ENCODE peak calls at places on chromosomes 16 and 17, in four cellular contexts. P, N, L and H are unnamed samples.
A peak's percentile ranks its signal among the peaks of the same experiment; 100 is the strongest.

GRCh38 chr16:48542020-48542473 is 67.9 kb downstream of the N4BP1 start:
- DNase-seq in P (peak; percentile 60), N (no peak), L (peak; percentile 37), H (no peak)

GRCh38 chr17:8119575-8120519 is 1.5 kb upstream of the ALOXE3 start:
- DNase-seq in N (peak; percentile 74), L (peak; percentile 80), P (peak; percentile 89), H (peak; percentile 87)

GRCh38 chr16:88616320-88616719 is 22.1 kb upstream of the IL17C start:
- DNase-seq in L (no peak), P (no peak), N (no peak), H (no peak)

GRCh38 chr16:30113031-30113710 is at the start of gene GDPD3:
- DNase-seq in L (no peak), P (no peak), N (no peak), H (no peak)

GRCh38 chr16:27722266-27722636 is 172.3 kb downstream of the KATNIP start:
- DNase-seq in N (no peak), P (no peak), L (no peak), H (no peak)

GRCh38 chr16:71630808-71631207 is 4.8 kb downstream of the MARVELD3 start:
- DNase-seq in N (no peak), L (no peak), P (no peak), H (no peak)

GRCh38 chr16:13313351-13313750 is 412.0 kb downstream of the SHISA9 start:
- DNase-seq in P (no peak), L (no peak), N (no peak), H (no peak)

GRCh38 chr17:82548681-82549303 is 29.3 kb downstream of the FOXK2 start:
- DNase-seq in N (no peak), P (no peak), L (peak; percentile 43), H (no peak)

GRCh38 chr17:9270921-9271320 is 249.6 kb downstream of the NTN1 start:
- DNase-seq in P (no peak), L (no peak), N (no peak), H (no peak)

GRCh38 chr17:33968350-33969044 is 286.6 kb upstream of the CCL2 start:
- DNase-seq in P (no peak), N (peak; percentile 29), L (no peak), H (peak; percentile 82)

GRCh38 chr16:8850279-8850885 is 18.4 kb downstream of the CARHSP1 start:
- DNase-seq in N (no peak), P (no peak), L (peak; percentile 64), H (no peak)

GRCh38 chr17:31834448-31834847 is 24.6 kb downstream of the COPRS start:
- DNase-seq in L (no peak), N (peak; percentile 32), P (peak; percentile 37), H (peak; percentile 48)

GRCh38 chr17:27579897-27580321 is 51.1 kb upstream of the LGALS9 start:
- DNase-seq in P (no peak), N (no peak), L (no peak), H (no peak)

GRCh38 chr17:30996481-30996880 is 25.6 kb downstream of the RNF135 start:
- DNase-seq in P (no peak), L (no peak), N (no peak), H (no peak)

GRCh38 chr17:34182036-34182803 is 72.9 kb upstream of the CCL2 start:
- DNase-seq in L (no peak), N (no peak), P (no peak), H (no peak)

GRCh38 chr16:72989203-72989991 is 58.5 kb downstream of the ZFHX3 start:
- DNase-seq in L (no peak), N (no peak), P (no peak), H (no peak)

GRCh38 chr16:46950009-46950408 is 23.5 kb downstream of the DNAJA2 start:
- DNase-seq in L (no peak), P (no peak), N (no peak), H (no peak)

GRCh38 chr16:29148867-29149272 is 164.0 kb downstream of the LAT start:
- DNase-seq in P (peak; percentile 56), N (no peak), L (no peak), H (no peak)

GRCh38 chr17:5437721-5438317 is 1.1 kb downstream of the C1QBP start:
- DNase-seq in N (no peak), P (no peak), L (no peak), H (no peak)

GRCh38 chr17:40402668-40403067 is 15.0 kb downstream of the TOP2A start:
- DNase-seq in P (no peak), L (no peak), N (no peak), H (no peak)

GRCh38 chr16:49048557-49048956 is 233.1 kb downstream of the CBLN1 start:
- DNase-seq in P (no peak), L (no peak), N (no peak), H (no peak)

GRCh38 chr16:49696414-49697101 is 159.4 kb downstream of the ZNF423 start:
- DNase-seq in P (no peak), L (no peak), N (no peak), H (no peak)

GRCh38 chr17:16199093-16199492 is 16.2 kb downstream of the NCOR1 start:
- DNase-seq in L (peak; percentile 51), N (no peak), P (peak; percentile 35), H (no peak)

GRCh38 chr17:74514632-74515035 is 16.6 kb downstream of the CD300LB start:
- DNase-seq in N (no peak), L (no peak), P (peak; percentile 68), H (no peak)

GRCh38 chr17:44210342-44211192 is 8.9 kb downstream of the UBTF start:
- DNase-seq in N (peak; percentile 95), L (peak; percentile 86), P (peak; percentile 97), H (peak; percentile 62)

GRCh38 chr16:88777801-88778415 is 7.1 kb downstream of the PIEZO1 start:
- DNase-seq in N (no peak), P (no peak), L (no peak), H (no peak)

GRCh38 chr16:22428654-22429053 is 54.2 kb upstream of the CDR2 start:
- DNase-seq in N (no peak), L (no peak), P (no peak), H (no peak)

GRCh38 chr17:72151565-72152391 is 31.0 kb downstream of the SOX9 start:
- DNase-seq in P (no peak), L (peak; percentile 78), N (no peak), H (no peak)

GRCh38 chr17:42679492-42680330 is 1.9 kb downstream of the CCR10 start:
- DNase-seq in P (peak; percentile 89), N (peak; percentile 89), L (peak; percentile 68), H (no peak)

GRCh38 chr16:24118126-24118821 is 137.9 kb upstream of the CACNG3 start:
- DNase-seq in L (peak; percentile 16), N (no peak), P (no peak), H (no peak)

GRCh38 chr16:25065899-25066298 is 45.6 kb upstream of the LCMT1 start:
- DNase-seq in N (peak; percentile 69), L (no peak), P (peak; percentile 73), H (no peak)

GRCh38 chr17:52136173-52136572 is 22.3 kb downstream of the CA10 start:
- DNase-seq in P (no peak), N (no peak), L (no peak), H (no peak)

GRCh38 chr17:14225153-14226004 is 11.3 kb downstream of the CDRT15 start:
- DNase-seq in N (no peak), P (no peak), L (no peak), H (no peak)

GRCh38 chr17:14228903-14229302 is 7.8 kb downstream of the CDRT15 start:
- DNase-seq in P (no peak), L (no peak), N (no peak), H (no peak)

GRCh38 chr17:14222611-14223010 is 14.1 kb downstream of the CDRT15 start:
- DNase-seq in L (no peak), P (no peak), N (no peak), H (no peak)

GRCh38 chr17:14227052-14227451 is 9.6 kb downstream of the CDRT15 start:
- DNase-seq in L (no peak), N (no peak), P (no peak), H (no peak)
- TF ChIP-seq CTCF in L (no peak), N (no peak), P (no peak), H (no peak)

GRCh38 chr17:48860034-48860433 is 29.2 kb downstream of the CALCOCO2 start:
- DNase-seq in P (no peak), L (no peak), N (no peak), H (no peak)
- TF ChIP-seq CTCF in P (peak; percentile 59), L (peak; percentile 7), N (no peak), H (peak; percentile 21)

DNA sequence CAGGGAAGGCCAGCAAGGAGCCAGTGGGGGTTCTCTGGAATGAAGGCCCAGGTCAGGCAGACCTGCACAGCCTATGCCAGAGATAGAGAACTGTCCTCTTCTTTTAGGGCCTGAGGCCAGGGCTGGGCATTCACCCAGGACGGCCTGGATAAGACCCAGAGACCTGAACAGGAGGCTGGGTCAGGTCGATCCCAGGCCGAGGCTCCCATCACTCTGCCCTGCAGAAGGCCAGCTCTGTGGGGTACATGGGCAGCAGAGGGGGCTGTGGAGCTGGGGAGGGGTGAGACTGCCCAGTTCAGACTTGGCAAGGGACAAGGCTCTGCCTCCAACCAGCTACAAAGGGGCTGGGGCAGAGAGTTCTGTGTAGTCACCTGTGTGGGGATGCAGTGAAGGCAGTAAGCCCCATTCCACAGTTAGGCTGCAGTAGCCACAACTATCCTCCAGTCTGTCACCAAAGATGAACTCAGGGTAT is 14.6 kb downstream of the HSD11B2 start:
- DNase-seq in P (no peak), L (peak; percentile 51), N (no peak), H (no peak)
- TF ChIP-seq CTCF in P (no peak), L (no peak), N (no peak), H (no peak)

DNA sequence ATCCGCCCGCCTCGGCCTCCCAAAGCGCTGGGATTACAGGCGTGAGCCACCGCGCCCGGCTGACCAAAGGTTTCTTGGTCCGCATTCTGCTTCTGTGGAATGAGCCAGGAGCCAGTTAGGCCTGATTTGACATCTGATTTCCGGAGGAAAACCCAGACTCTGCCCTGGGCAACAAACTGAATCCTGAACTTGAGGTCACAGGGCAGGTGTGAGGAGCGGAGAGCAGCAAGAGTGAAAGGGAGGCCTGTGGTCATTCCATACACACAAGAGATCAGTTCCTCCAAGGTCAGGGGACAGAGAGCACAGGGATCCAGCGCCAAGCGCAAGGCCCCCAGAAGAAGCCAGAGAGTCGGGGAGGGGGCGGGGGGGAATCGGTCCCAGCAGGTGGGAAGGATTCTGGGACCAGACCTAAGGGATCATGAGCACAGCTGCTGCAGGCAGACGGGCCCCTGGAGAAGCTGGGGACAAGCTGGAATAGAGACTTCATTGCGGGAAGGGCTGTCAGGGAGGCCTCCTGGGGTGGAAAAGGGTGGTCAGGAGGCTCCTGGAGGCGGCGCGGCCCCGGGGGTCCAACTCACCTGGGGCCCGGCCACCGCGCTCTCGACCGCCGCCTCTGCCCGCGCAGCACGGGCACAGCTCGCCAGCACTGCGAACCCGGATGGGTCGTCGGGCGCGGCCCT is 436 bp downstream of the SHPK start:
- DNase-seq in P (no peak), N (no peak), L (no peak), H (no peak)
- TF ChIP-seq CTCF in P (no peak), N (no peak), L (no peak), H (peak; percentile 4)

GRCh38 chr16:81585785-81586184 is 141.2 kb downstream of the CMIP start:
- DNase-seq in N (no peak), L (no peak), P (no peak), H (no peak)
- TF ChIP-seq CTCF in N (no peak), L (no peak), P (no peak), H (no peak)

GRCh38 chr17:76408037-76408849 is 23.8 kb downstream of the SPHK1 start:
- DNase-seq in P (peak; percentile 88), N (peak; percentile 76), L (peak; percentile 55), H (no peak)
- TF ChIP-seq CTCF in P (peak; percentile 92), N (peak; percentile 87), L (peak; percentile 82), H (peak; percentile 93)